ENCODE peak calls at places on chromosome 7, in five cellular contexts. C is stimulated activated CD4-positive, alpha-beta T cell treated with anti-CD3 and anti-CD28 coated beads, Interleukin-2, amount 100 ng/mL, for 48 hours; M is SK-MEL-5; V is ELF-1; B is activated CD4-positive, alpha-beta T cell treated with anti-CD3 and anti-CD28 coated beads, Interleukin-2, amount 50 U/mL, for 1 hour. X is an unnamed sample.

GRCh38 chr7:151769189-151769821 is 107.6 kb downstream of the PRKAG2 start:
- DNase-seq in C (no peak), M (no peak), V (no peak), B (peak; percentile 16), X (no peak)

GRCh38 chr7:31892099-31892787 is 178.0 kb downstream of the PDE1C start:
- DNase-seq in C (no peak), M (no peak), V (no peak), B (no peak), X (no peak)

GRCh38 chr7:27148031-27148775 is 629 bp upstream of the HOXA6 start:
- DNase-seq in C (no peak), M (no peak), V (peak; percentile 51), B (no peak), X (no peak)

GRCh38 chr7:140062118-140062527 is 628 bp downstream of the PARP12 start:
- DNase-seq in C (peak; percentile 22), M (no peak), V (no peak), B (peak; percentile 62), X (no peak)

GRCh38 chr7:29811597-29811996 is 5.3 kb downstream of the WIPF3 start:
- DNase-seq in C (no peak), M (no peak), V (no peak), B (no peak), X (no peak)

GRCh38 chr7:75762350-75762917 is 9.6 kb downstream of the CCL26 start:
- DNase-seq in C (no peak), M (peak; percentile 87), V (peak; percentile 40), B (no peak), X (peak; percentile 74)

GRCh38 chr7:123599766-123600165 is 1.9 kb upstream of the ASB15 start:
- DNase-seq in C (no peak), M (peak; percentile 77), V (no peak), B (no peak), X (no peak)

GRCh38 chr7:37908221-37908788 is 8.3 kb downstream of the SFRP4 start:
- DNase-seq in C (no peak), M (no peak), V (no peak), B (no peak), X (peak; percentile 90)

GRCh38 chr7:17434841-17435692 is 136.6 kb downstream of the AHR start:
- DNase-seq in C (no peak), M (no peak), V (no peak), B (no peak), X (peak; percentile 24)

GRCh38 chr7:130490888-130491771 is 755 bp upstream of the MEST start:
- DNase-seq in C (peak; percentile 30), M (no peak), V (peak; percentile 75), B (no peak), X (peak; percentile 53)

GRCh38 chr7:42233166-42233565 is 3.8 kb downstream of the GLI3 start:
- DNase-seq in C (no peak), M (no peak), V (peak; percentile 63), B (no peak), X (no peak)

GRCh38 chr7:6675807-6676405 is 30.8 kb downstream of the ZNF12 start:
- DNase-seq in C (no peak), M (no peak), V (no peak), B (no peak), X (no peak)

GRCh38 chr7:28999839-29000238 is 41.7 kb upstream of the TRIL start:
- DNase-seq in C (no peak), M (no peak), V (no peak), B (no peak), X (no peak)

GRCh38 chr7:49422564-49422963 is 350.9 kb upstream of the VWC2 start:
- DNase-seq in C (no peak), M (no peak), V (no peak), B (no peak), X (no peak)

GRCh38 chr7:4099651-4100050 is 582.4 kb upstream of the FOXK1 start:
- DNase-seq in C (no peak), M (no peak), V (no peak), B (no peak), X (no peak)

GRCh38 chr7:71414490-71414889 is 282.5 kb downstream of the GALNT17 start:
- DNase-seq in C (no peak), M (peak; percentile 34), V (no peak), B (no peak), X (no peak)

GRCh38 chr7:13879994-13880686 is 109.3 kb downstream of the ETV1 start:
- DNase-seq in C (no peak), M (no peak), V (peak; percentile 3), B (no peak), X (peak; percentile 71)

GRCh38 chr7:139321071-139321745 is 19.9 kb upstream of the FMC1 start:
- DNase-seq in C (no peak), M (peak; percentile 65), V (peak; percentile 60), B (no peak), X (peak; percentile 57)

GRCh38 chr7:84258628-84259027 is 64.0 kb upstream of the SEMA3A start:
- DNase-seq in C (no peak), M (no peak), V (no peak), B (no peak), X (peak; percentile 95)